ENCODE peak calls at places on chromosome 4, in six cellular contexts. One of them, this sample, is unnamed.

GRCh38 chr4:139789096-139789495 is 123.5 kb downstream of the MGST2 start:
- DNase-seq in HCEC 1CT: no peak
- DNase-seq in T-helper 1 cell: no peak
- DNase-seq in pancreas: no peak
- DNase-seq in activated CD8-positive, alpha-beta memory T cell treated with anti-CD3 and anti-CD28 coated beads, Interleukin-2, amount 50 U/mL, for 48 hours: no peak
- DNase-seq in amniotic stem cell: no peak
- DNase-seq in this sample: no peak

GRCh38 chr4:168723569-168723968 is 226.7 kb downstream of the PALLD start:
- DNase-seq in activated CD8-positive, alpha-beta memory T cell treated with anti-CD3 and anti-CD28 coated beads, Interleukin-2, amount 50 U/mL, for 48 hours: no peak
- DNase-seq in HCEC 1CT: no peak
- DNase-seq in pancreas: no peak
- DNase-seq in T-helper 1 cell: no peak
- DNase-seq in amniotic stem cell: no peak
- DNase-seq in this sample: no peak

GRCh38 chr4:2941138-2942036 is 21.8 kb downstream of the NOP14 start:
- DNase-seq in pancreas: no peak
- DNase-seq in HCEC 1CT: no peak
- DNase-seq in amniotic stem cell: no peak
- DNase-seq in T-helper 1 cell: no peak
- DNase-seq in activated CD8-positive, alpha-beta memory T cell treated with anti-CD3 and anti-CD28 coated beads, Interleukin-2, amount 50 U/mL, for 48 hours: peak; percentile 54
- DNase-seq in this sample: no peak

GRCh38 chr4:37891221-37892159 is 606 bp downstream of the TBC1D1 start:
- DNase-seq in HCEC 1CT: no peak
- DNase-seq in pancreas: no peak
- DNase-seq in T-helper 1 cell: peak; percentile 30
- DNase-seq in amniotic stem cell: no peak
- DNase-seq in activated CD8-positive, alpha-beta memory T cell treated with anti-CD3 and anti-CD28 coated beads, Interleukin-2, amount 50 U/mL, for 48 hours: peak; percentile 76
- DNase-seq in this sample: peak; percentile 13

GRCh38 chr4:123587983-123588494 is 191.4 kb downstream of the SPRY1 start:
- DNase-seq in HCEC 1CT: peak; percentile 78
- DNase-seq in T-helper 1 cell: no peak
- DNase-seq in activated CD8-positive, alpha-beta memory T cell treated with anti-CD3 and anti-CD28 coated beads, Interleukin-2, amount 50 U/mL, for 48 hours: no peak
- DNase-seq in pancreas: no peak
- DNase-seq in amniotic stem cell: peak; percentile 79
- DNase-seq in this sample: no peak

GRCh38 chr4:22077571-22077970 is 129.0 kb upstream of the KCNIP4 start:
- DNase-seq in pancreas: no peak
- DNase-seq in T-helper 1 cell: no peak
- DNase-seq in amniotic stem cell: no peak
- DNase-seq in activated CD8-positive, alpha-beta memory T cell treated with anti-CD3 and anti-CD28 coated beads, Interleukin-2, amount 50 U/mL, for 48 hours: no peak
- DNase-seq in HCEC 1CT: peak; percentile 16
- DNase-seq in this sample: no peak

GRCh38 chr4:151992301-151992700 is 231.5 kb upstream of the GATB start:
- DNase-seq in HCEC 1CT: no peak
- DNase-seq in T-helper 1 cell: no peak
- DNase-seq in amniotic stem cell: no peak
- DNase-seq in activated CD8-positive, alpha-beta memory T cell treated with anti-CD3 and anti-CD28 coated beads, Interleukin-2, amount 50 U/mL, for 48 hours: no peak
- DNase-seq in pancreas: no peak
- DNase-seq in this sample: no peak

GRCh38 chr4:13298655-13299054 is 185.5 kb downstream of the RAB28 start:
- DNase-seq in T-helper 1 cell: no peak
- DNase-seq in activated CD8-positive, alpha-beta memory T cell treated with anti-CD3 and anti-CD28 coated beads, Interleukin-2, amount 50 U/mL, for 48 hours: no peak
- DNase-seq in amniotic stem cell: no peak
- DNase-seq in pancreas: no peak
- DNase-seq in HCEC 1CT: peak; percentile 9
- DNase-seq in this sample: no peak

GRCh38 chr4:151806511-151806927 is 45.7 kb upstream of the GATB start:
- DNase-seq in T-helper 1 cell: no peak
- DNase-seq in amniotic stem cell: peak; percentile 22
- DNase-seq in pancreas: no peak
- DNase-seq in activated CD8-positive, alpha-beta memory T cell treated with anti-CD3 and anti-CD28 coated beads, Interleukin-2, amount 50 U/mL, for 48 hours: no peak
- DNase-seq in HCEC 1CT: peak; percentile 57
- DNase-seq in this sample: no peak

This sample was measured in CD4-positive, alpha-beta T cell.